ENCODE peak calls at places on chromosomes 2 and 18, in seven cellular contexts. N is memory B cell; V is retinal pigment epithelial cell; U is EH; R is NCI-H774; K is stimulated activated naive CD4-positive, alpha-beta T cell treated with Interleukin-2 at 50 U/mL for 16 hours; Z is ovary. H is an unnamed sample.

GRCh38 chr18:79934311-79935097 is 16.9 kb downstream of the SLC66A2 start:
- DNase-seq in N (no peak), V (no peak), U (no peak), R (no peak), K (no peak), Z (peak), H (peak)

GRCh38 chr18:23422751-23423418 is 30.2 kb upstream of the RIOK3 start:
- DNase-seq in N (peak), V (no peak), U (peak), R (peak), K (no peak), Z (no peak), H (peak)

GRCh38 chr2:236998250-236998649 is 87.4 kb upstream of the COPS8 start:
- DNase-seq in N (no peak), V (no peak), U (peak), R (peak), K (no peak), Z (no peak), H (no peak)

GRCh38 chr2:215680605-215681598 is 245.0 kb upstream of the FN1 start:
- DNase-seq in N (no peak), V (peak), U (peak), R (peak), K (no peak), Z (no peak), H (no peak)

GRCh38 chr2:173766537-173767289 is 198.5 kb downstream of the SP3 start:
- DNase-seq in N (no peak), V (no peak), U (no peak), R (no peak), K (no peak), Z (no peak), H (no peak)

GRCh38 chr2:54574107-54574859 is 118.2 kb downstream of the SPTBN1 start:
- DNase-seq in N (no peak), V (peak), U (no peak), R (no peak), K (peak), Z (no peak), H (peak)

GRCh38 chr2:231464576-231465540 is 574 bp upstream of the NCL start:
- DNase-seq in N (no peak), V (no peak), U (no peak), R (peak), K (peak), Z (peak), H (peak)

GRCh38 chr2:109183871-109184270 is 54.9 kb downstream of the SH3RF3 start:
- DNase-seq in N (no peak), V (no peak), U (no peak), R (no peak), K (no peak), Z (no peak), H (no peak)

GRCh38 chr2:49973917-49974368 is 819.6 kb upstream of the FSHR start:
- DNase-seq in N (no peak), V (peak), U (peak), R (peak), K (peak), Z (peak), H (peak)

GRCh38 chr2:98909381-98910211 is 26.4 kb downstream of the CRACDL start:
- DNase-seq in N (no peak), V (peak), U (peak), R (peak), K (no peak), Z (peak), H (no peak)

GRCh38 chr18:48997985-48998831 is 47.4 kb upstream of the SMAD7 start:
- DNase-seq in N (no peak), V (peak), U (peak), R (no peak), K (no peak), Z (no peak), H (no peak)

GRCh38 chr2:216117566-216117965 is 8.4 kb downstream of the XRCC5 start:
- DNase-seq in N (no peak), V (no peak), U (peak), R (no peak), K (no peak), Z (no peak), H (no peak)

GRCh38 chr2:120465701-120465988 is 119.7 kb downstream of the INHBB start:
- DNase-seq in N (no peak), V (no peak), U (no peak), R (no peak), K (no peak), Z (no peak), H (no peak)

GRCh38 chr18:74778191-74778847 is 180.6 kb downstream of the ZNF407 start:
- DNase-seq in N (no peak), V (no peak), U (peak), R (no peak), K (no peak), Z (no peak), H (no peak)

GRCh38 chr18:46283895-46284295 is 179.7 kb downstream of the HAUS1 start:
- DNase-seq in N (no peak), V (no peak), U (peak), R (no peak), K (no peak), Z (no peak), H (no peak)

GRCh38 chr2:157460384-157460837 is 16.5 kb upstream of the CYTIP start:
- DNase-seq in N (no peak), V (no peak), U (peak), R (no peak), K (no peak), Z (no peak), H (no peak)

GRCh38 chr2:190837417-190837816 is 43.2 kb upstream of the GLS start:
- DNase-seq in N (no peak), V (no peak), U (peak), R (no peak), K (no peak), Z (no peak), H (no peak)

GRCh38 chr18:9466911-9467310 is 8.4 kb upstream of the RALBP1 start:
- DNase-seq in N (no peak), V (no peak), U (peak), R (no peak), K (no peak), Z (no peak), H (no peak)

GRCh38 chr18:79378416-79379250 is 17.1 kb upstream of the NFATC1 start:
- DNase-seq in N (peak), V (no peak), U (peak), R (no peak), K (peak), Z (peak), H (peak)

GRCh38 chr2:28408764-28409599 is 16.3 kb downstream of the FOSL2 start:
- DNase-seq in N (no peak), V (peak), U (peak), R (no peak), K (peak), Z (no peak), H (peak)

GRCh38 chr2:9164112-9164608 is 42.5 kb upstream of the ASAP2 start:
- DNase-seq in N (no peak), V (no peak), U (no peak), R (no peak), K (no peak), Z (no peak), H (no peak)

GRCh38 chr2:232435375-232435648 is 20.6 kb upstream of the ALPI start:
- DNase-seq in N (no peak), V (no peak), U (no peak), R (no peak), K (no peak), Z (no peak), H (no peak)

GRCh38 chr2:98757904-98758421 is 27.0 kb upstream of the MGAT4A start:
- DNase-seq in N (peak), V (peak), U (peak), R (no peak), K (peak), Z (peak), H (peak)

GRCh38 chr2:234496442-234496834 is 443 bp downstream of the ARL4C start:
- DNase-seq in N (no peak), V (no peak), U (no peak), R (peak), K (no peak), Z (peak), H (peak)